ENCODE peak calls at places on chromosomes 5 and 9, in four cellular contexts. C, F, H and X are unnamed samples.

GRCh38 chr9:15278839-15279238 is 28.2 kb downstream of the TTC39B start:
- DNase-seq in C (no peak), F (no peak), H (no peak), X (no peak)

GRCh38 chr5:137627730-137628129 is 108.2 kb downstream of the KLHL3 start:
- DNase-seq in C (no peak), F (no peak), H (no peak), X (no peak)

GRCh38 chr9:91945277-91946074 is 4.6 kb downstream of the ROR2 start:
- DNase-seq in C (no peak), F (no peak), H (no peak), X (peak)

GRCh38 chr9:122320346-122320995 is 50.4 kb upstream of the PTGS1 start:
- DNase-seq in C (no peak), F (no peak), H (no peak), X (no peak)

GRCh38 chr5:171479776-171480125 is 60.3 kb downstream of the FGF18 start:
- DNase-seq in C (no peak), F (no peak), H (peak), X (no peak)

GRCh38 chr9:13142776-13143175 is 136.7 kb downstream of the MPDZ start:
- DNase-seq in C (no peak), F (no peak), H (no peak), X (no peak)

GRCh38 chr9:20271723-20272122 is 350.6 kb downstream of the MLLT3 start:
- DNase-seq in C (no peak), F (no peak), H (no peak), X (no peak)

GRCh38 chr5:95617057-95617456 is 2.8 kb upstream of the GPR150 start:
- DNase-seq in C (no peak), F (no peak), H (no peak), X (no peak)

GRCh38 chr5:8827701-8828100 is 718.2 kb downstream of the SEMA5A start:
- DNase-seq in C (no peak), F (no peak), H (no peak), X (no peak)

GRCh38 chr5:139787568-139788293 is 7.9 kb upstream of the PSD2 start:
- DNase-seq in C (peak), F (peak), H (peak), X (peak)

GRCh38 chr5:67267522-67268232 is 71.1 kb upstream of the CD180 start:
- DNase-seq in C (peak), F (peak), H (no peak), X (no peak)

GRCh38 chr5:176397736-176398420 is 9.3 kb downstream of the HIGD2A start:
- DNase-seq in C (peak), F (no peak), H (peak), X (no peak)

GRCh38 chr9:94584555-94584954 is 9.1 kb downstream of the FBP2 start:
- DNase-seq in C (no peak), F (no peak), H (no peak), X (no peak)

GRCh38 chr5:66904189-66904588 is 292.4 kb downstream of the CD180 start:
- DNase-seq in C (no peak), F (no peak), H (no peak), X (no peak)

GRCh38 chr5:36613771-36614656 is 7.6 kb downstream of the SLC1A3 start:
- DNase-seq in C (no peak), F (no peak), H (no peak), X (peak)

GRCh38 chr5:55303238-55303690 is 4.2 kb downstream of the DHX29 start:
- DNase-seq in C (no peak), F (no peak), H (no peak), X (no peak)
- H3K27ac ChIP-seq in C (no peak), F (peak), H (no peak), X (no peak)

DNA sequence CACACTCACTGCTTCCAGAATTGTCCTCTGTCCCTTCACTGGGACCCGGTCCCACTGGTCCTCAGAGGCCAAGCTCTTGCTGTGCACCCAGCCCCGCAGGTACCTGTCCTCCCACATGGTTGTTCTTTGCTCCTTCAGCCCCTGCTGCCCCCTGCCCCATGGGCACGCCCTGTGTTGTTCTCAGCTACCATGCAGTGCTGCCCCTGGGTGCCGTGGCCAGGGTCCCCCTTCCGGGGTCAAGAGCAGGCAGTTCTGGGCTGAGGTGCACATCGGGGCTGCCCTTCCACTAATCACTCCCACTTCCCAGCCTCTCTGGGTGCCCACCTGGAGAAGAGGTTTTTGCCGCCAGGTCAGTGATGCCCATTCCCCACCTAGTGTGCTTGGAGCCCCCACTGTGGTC is 31.9 kb upstream of the SUSD3 start:
- DNase-seq in C (peak), F (no peak), H (no peak), X (no peak)
- H3K27ac ChIP-seq in C (no peak), F (peak), H (no peak), X (no peak)

DNA sequence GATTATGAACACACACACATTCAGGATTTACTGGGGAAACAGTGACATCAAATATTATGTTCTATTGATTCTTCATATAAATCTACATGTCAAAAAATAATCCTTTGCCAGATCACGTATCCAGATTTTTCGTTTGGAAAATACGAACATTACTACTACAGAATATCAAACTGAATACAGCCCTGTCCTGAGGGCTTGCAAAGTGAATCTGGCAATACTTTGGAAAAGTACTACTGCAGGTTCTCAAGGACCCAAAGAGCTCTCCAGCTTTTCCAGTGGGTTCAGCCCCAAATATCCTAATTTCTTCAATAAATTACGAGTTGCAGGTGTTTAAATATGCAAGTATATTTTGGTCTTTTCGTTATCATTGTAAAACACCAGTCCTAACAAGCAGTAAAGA is 411 bp upstream of the NDUFS4 start:
- DNase-seq in C (no peak), F (no peak), H (no peak), X (no peak)
- H3K27ac ChIP-seq in C (no peak), F (peak), H (no peak), X (peak)

GRCh38 chr5:52839285-52839684 is 51.6 kb downstream of the ITGA1 start:
- DNase-seq in C (no peak), F (no peak), H (no peak), X (no peak)

GRCh38 chr5:52840286-52841050 is 52.8 kb downstream of the ITGA1 start:
- DNase-seq in C (no peak), F (peak), H (no peak), X (no peak)

GRCh38 chr5:52837591-52838001 is 49.9 kb downstream of the ITGA1 start:
- DNase-seq in C (no peak), F (no peak), H (no peak), X (no peak)

GRCh38 chr5:52837068-52837467 is 49.4 kb downstream of the ITGA1 start:
- DNase-seq in C (peak), F (no peak), H (peak), X (no peak)

GRCh38 chr5:52838306-52839015 is 50.7 kb downstream of the ITGA1 start:
- DNase-seq in C (no peak), F (no peak), H (peak), X (no peak)
- H3K27ac ChIP-seq in C (no peak), F (no peak), H (peak), X (no peak)

GRCh38 chr5:52727001-52727400 is 60.7 kb upstream of the ITGA1 start:
- DNase-seq in C (no peak), F (no peak), H (no peak), X (no peak)

GRCh38 chr5:52728201-52728600 is 59.5 kb upstream of the ITGA1 start:
- DNase-seq in C (no peak), F (no peak), H (no peak), X (peak)

GRCh38 chr5:52725781-52726180 is 61.9 kb upstream of the ITGA1 start:
- DNase-seq in C (no peak), F (peak), H (no peak), X (no peak)

GRCh38 chr5:52727568-52727967 is 60.1 kb upstream of the ITGA1 start:
- DNase-seq in C (no peak), F (peak), H (no peak), X (peak)

DNA sequence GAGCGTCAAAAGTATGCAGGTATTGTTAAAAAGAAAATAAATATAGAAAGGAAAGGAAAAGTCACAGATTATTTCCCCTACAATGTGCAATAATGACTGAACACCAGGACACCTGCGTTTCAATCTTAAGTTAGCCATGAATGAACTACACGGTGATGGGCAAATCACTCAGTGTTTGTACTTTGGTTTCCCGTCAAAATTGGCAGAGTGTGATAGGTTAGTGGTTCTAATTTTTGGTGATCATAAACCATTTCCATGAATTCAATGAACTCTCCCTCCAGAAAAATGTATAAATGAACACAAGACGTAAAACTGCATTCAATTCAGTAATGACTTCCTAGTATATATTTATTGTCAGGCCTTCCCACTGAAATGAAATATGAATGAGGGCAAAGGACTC is 59.0 kb upstream of the ITGA1 start:
- DNase-seq in C (no peak), F (no peak), H (no peak), X (no peak)
- H3K27ac ChIP-seq in C (no peak), F (no peak), H (no peak), X (no peak)

GRCh38 chr5:126514159-126515141 is 80.6 kb downstream of the ALDH7A1 start:
- DNase-seq in C (no peak), F (no peak), H (no peak), X (no peak)

GRCh38 chr5:126512451-126512850 is 82.6 kb downstream of the ALDH7A1 start:
- DNase-seq in C (no peak), F (no peak), H (no peak), X (no peak)

GRCh38 chr5:126513703-126514102 is 81.3 kb downstream of the ALDH7A1 start:
- DNase-seq in C (no peak), F (no peak), H (no peak), X (no peak)

GRCh38 chr5:126511961-126512360 is 83.1 kb downstream of the ALDH7A1 start:
- DNase-seq in C (no peak), F (no peak), H (no peak), X (no peak)

DNA sequence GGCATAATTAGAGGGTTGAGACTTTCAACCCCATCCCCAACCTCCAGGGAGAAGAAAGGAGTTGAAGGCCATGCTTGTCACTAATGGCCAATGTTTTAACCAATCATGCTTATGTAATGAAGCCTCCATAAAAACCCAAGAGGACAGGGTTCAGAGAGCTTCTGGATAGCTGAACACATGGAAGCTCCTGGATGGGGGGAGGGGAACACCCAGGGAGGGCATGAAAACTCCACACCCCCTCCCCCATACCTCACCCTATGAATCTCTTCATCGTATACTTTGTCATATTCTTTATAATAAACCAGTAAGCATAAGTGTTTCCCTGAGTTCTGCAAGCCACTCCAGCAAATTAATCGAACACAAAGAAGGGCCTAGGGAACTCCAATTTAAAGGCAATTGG is 81.7 kb downstream of the ALDH7A1 start:
- DNase-seq in C (no peak), F (no peak), H (no peak), X (no peak)
- H3K27ac ChIP-seq in C (peak), F (peak), H (no peak), X (no peak)

GRCh38 chr5:78500028-78500427 is 139.6 kb downstream of the SCAMP1 start:
- DNase-seq in C (no peak), F (no peak), H (no peak), X (no peak)

GRCh38 chr5:78495800-78496199 is 135.4 kb downstream of the SCAMP1 start:
- DNase-seq in C (no peak), F (no peak), H (no peak), X (no peak)

GRCh38 chr5:78496373-78496772 is 136.0 kb downstream of the SCAMP1 start:
- DNase-seq in C (no peak), F (no peak), H (no peak), X (no peak)

GRCh38 chr5:78499485-78499884 is 139.1 kb downstream of the SCAMP1 start:
- DNase-seq in C (no peak), F (no peak), H (no peak), X (no peak)

GRCh38 chr5:78497573-78498533 is 137.4 kb downstream of the SCAMP1 start:
- DNase-seq in C (peak), F (no peak), H (no peak), X (no peak)
- H3K27ac ChIP-seq in C (no peak), F (no peak), H (no peak), X (peak)

GRCh38 chr9:35518212-35518917 is 28.5 kb downstream of the RUSC2 start:
- DNase-seq in C (no peak), F (no peak), H (no peak), X (peak)
- H3K27ac ChIP-seq in C (peak), F (peak), H (peak), X (peak)

GRCh38 chr9:137126786-137127185 is 12.2 kb upstream of the GRIN1 start:
- DNase-seq in C (peak), F (no peak), H (no peak), X (no peak)
- H3K27ac ChIP-seq in C (peak), F (peak), H (no peak), X (no peak)

GRCh38 chr5:32307769-32308194 is 5.0 kb downstream of the MTMR12 start:
- DNase-seq in C (no peak), F (no peak), H (no peak), X (no peak)
- H3K27ac ChIP-seq in C (no peak), F (no peak), H (no peak), X (no peak)